ENCODE peak calls at places on chromosomes 3 and 15, in six cellular contexts. J is heart left ventricle; I is LHCN-M2; H is activated CD8-positive, alpha-beta memory T cell treated with anti-CD3 and anti-CD28 coated beads for 1 hour; K is tibial artery; U is astrocyte of the hippocampus. O is an unnamed sample.

GRCh38 chr15:52445553-52445952 is 83.1 kb downstream of the MYO5A start:
- DNase-seq in J (no peak), I (no peak), H (no peak), U (no peak), K (no peak), O (no peak)

GRCh38 chr3:13119471-13120220 is 46.4 kb upstream of the IQSEC1 start:
- DNase-seq in I (no peak), H (no peak), J (no peak), K (peak), U (no peak), O (no peak)

GRCh38 chr3:116337229-116337628 is 108.1 kb downstream of the LSAMP start:
- DNase-seq in J (no peak), I (no peak), H (no peak), U (no peak), K (no peak), O (no peak)

GRCh38 chr3:66898155-66898554 is 100.0 kb upstream of the KBTBD8 start:
- DNase-seq in I (no peak), J (no peak), U (no peak), H (no peak), K (no peak), O (no peak)

GRCh38 chr3:158084661-158085060 is 21.6 kb downstream of the SHOX2 start:
- DNase-seq in J (no peak), I (no peak), H (no peak), K (no peak), U (no peak), O (no peak)

GRCh38 chr3:25153561-25153960 is 274.5 kb upstream of the RARB start:
- DNase-seq in I (no peak), J (no peak), U (no peak), H (no peak), K (no peak), O (no peak)

GRCh38 chr3:112818289-112818688 is 28.4 kb downstream of the CD200R1L start:
- DNase-seq in K (no peak), H (no peak), I (peak), U (no peak), J (no peak), O (no peak)

GRCh38 chr3:167110906-167111305 is 269.2 kb downstream of the ZBBX start:
- DNase-seq in U (peak), H (no peak), J (no peak), I (no peak), K (no peak), O (no peak)

GRCh38 chr3:188908002-188908850 is 263.5 kb upstream of the TPRG1 start:
- DNase-seq in U (no peak), I (no peak), K (no peak), J (no peak), H (no peak), O (no peak)